ENCODE peak calls at places on chromosomes 12 and 14, in five cellular contexts. X is SK-N-SH, C is HCT116, S is tibial nerve, E is uterus. I is an unnamed sample. For H3K4me1, the result is how much of the 10 kb centered on the place peaks cover.

GRCh38 chr12:105554223-105554678 is 223.8 kb downstream of the C12orf75 start:
- DNase-seq in X (no peak), C (no peak), S (no peak), E (no peak), I (no peak)

GRCh38 chr14:65866422-65866821 is 453.9 kb downstream of the FUT8 start:
- DNase-seq in X (no peak), C (no peak), S (no peak), E (no peak), I (peak)

GRCh38 chr12:49296836-49297694 is 2.1 kb downstream of the PRPH start:
- DNase-seq in X (peak), C (peak), S (no peak), E (no peak), I (no peak)

GRCh38 chr12:126443977-126444376 is 1378.7 kb downstream of the AACS start:
- DNase-seq in X (no peak), C (no peak), S (no peak), E (no peak), I (no peak)

GRCh38 chr12:79678306-79678705 is 12.5 kb downstream of the PAWR start:
- DNase-seq in X (no peak), C (no peak), S (no peak), E (no peak), I (no peak)

GRCh38 chr12:68420225-68421008 is 88.3 kb upstream of the MDM1 start:
- DNase-seq in X (no peak), C (no peak), S (peak), E (peak), I (peak)

GRCh38 chr12:59164991-59165718 is 244.9 kb upstream of the LRIG3 start:
- DNase-seq in X (peak), C (peak), S (no peak), E (no peak), I (peak)

GRCh38 chr14:103576371-103577024 is 13.7 kb downstream of the COA8 start:
- DNase-seq in X (peak), C (peak), S (peak), E (peak), I (peak)

GRCh38 chr12:70467908-70468733 is 102.0 kb downstream of the KCNMB4 start:
- DNase-seq in X (no peak), C (peak), S (no peak), E (no peak), I (no peak)

GRCh38 chr14:43894534-43894933 is 612.5 kb downstream of the FSCB start:
- DNase-seq in X (peak), C (peak), S (no peak), E (no peak), I (peak)

GRCh38 chr14:104681689-104682074 is 7.7 kb upstream of the INF2 start:
- DNase-seq in X (peak), C (no peak), S (peak), E (peak), I (peak)

GRCh38 chr14:89214221-89214965 is 202.6 kb downstream of the FOXN3 start:
- DNase-seq in X (peak), C (no peak), S (no peak), E (no peak), I (no peak)

GRCh38 chr12:5096241-5096880 is 52.7 kb downstream of the KCNA5 start:
- DNase-seq in X (peak), C (peak), S (no peak), E (no peak), I (peak)

GRCh38 chr12:6830286-6830892 is 2.2 kb downstream of the P3H3 start:
- DNase-seq in X (no peak), C (no peak), S (no peak), E (no peak), I (no peak)

GRCh38 chr14:64563696-64564095 is 13.9 kb downstream of the PPP1R36 start:
- DNase-seq in X (no peak), C (no peak), S (no peak), E (no peak), I (no peak)

GRCh38 chr14:91114079-91115065 is 499 bp downstream of the DGLUCY start:
- DNase-seq in X (peak), C (peak), S (peak), E (peak), I (peak)

GRCh38 chr12:23949212-23950010 is at the start of gene SOX5:
- DNase-seq in X (peak), C (no peak), S (peak), E (peak), I (peak)

GRCh38 chr14:61578745-61579144 is 116.6 kb upstream of the HIF1A start:
- DNase-seq in X (no peak), C (no peak), S (no peak), E (no peak), I (peak)

GRCh38 chr14:96816281-96816680 is 19.1 kb downstream of the VRK1 start:
- DNase-seq in X (no peak), C (no peak), S (no peak), E (no peak), I (no peak)

GRCh38 chr14:68664225-68664681 is 128.6 kb downstream of the ZFP36L1 start:
- DNase-seq in X (no peak), C (no peak), S (no peak), E (peak), I (no peak)

GRCh38 chr12:108440736-108441135 is 74.3 kb upstream of the FICD start:
- DNase-seq in X (no peak), C (no peak), S (no peak), E (no peak), I (no peak)

GRCh38 chr14:95039993-95040348 is 117.4 kb downstream of the DICER1 start:
- DNase-seq in X (no peak), C (no peak), S (no peak), E (no peak), I (no peak)

DNA sequence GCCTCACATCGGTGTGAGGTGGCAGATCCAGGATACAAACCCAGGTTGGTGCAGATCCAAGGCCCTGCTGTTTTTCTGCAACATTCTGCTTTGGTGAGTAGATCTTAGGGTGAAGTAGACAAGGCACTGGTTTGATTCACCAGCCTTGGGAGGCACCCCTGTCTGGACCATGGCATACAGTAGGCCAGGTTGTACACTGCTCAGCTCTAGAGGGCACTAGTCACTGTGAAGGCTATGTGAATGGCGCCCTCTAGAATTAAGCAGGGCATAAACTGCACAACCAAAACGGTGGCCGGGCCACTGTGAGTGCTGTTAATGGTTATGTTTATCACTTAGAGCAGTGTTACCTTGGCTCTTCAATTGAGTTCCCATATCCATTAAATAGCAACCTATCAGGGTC is 280.6 kb upstream of the PWP1 start:
- DNase-seq in X (peak), C (peak), S (no peak), E (no peak), I (peak)
- TF ChIP-seq CTCF in X (peak), C (peak), S (no peak), E (no peak), I (peak)

GRCh38 chr12:25925064-25925463 is 33.4 kb upstream of the RASSF8 start:
- DNase-seq in X (no peak), C (no peak), S (no peak), E (no peak), I (no peak)

GRCh38 chr12:25924535-25925001 is 33.9 kb upstream of the RASSF8 start:
- DNase-seq in X (no peak), C (no peak), S (no peak), E (no peak), I (peak)

GRCh38 chr12:25926536-25926935 is 31.9 kb upstream of the RASSF8 start:
- DNase-seq in X (no peak), C (no peak), S (no peak), E (no peak), I (no peak)

GRCh38 chr12:25933001-25933400 is 25.5 kb upstream of the RASSF8 start:
- DNase-seq in X (no peak), C (no peak), S (no peak), E (no peak), I (no peak)

GRCh38 chr12:25929096-25929637 is 29.3 kb upstream of the RASSF8 start:
- DNase-seq in X (no peak), C (no peak), S (no peak), E (no peak), I (no peak)
- H3K4me1 ChIP-seq in X (under half), C (under half), S (under half), E (under half), I (under half)

DNA sequence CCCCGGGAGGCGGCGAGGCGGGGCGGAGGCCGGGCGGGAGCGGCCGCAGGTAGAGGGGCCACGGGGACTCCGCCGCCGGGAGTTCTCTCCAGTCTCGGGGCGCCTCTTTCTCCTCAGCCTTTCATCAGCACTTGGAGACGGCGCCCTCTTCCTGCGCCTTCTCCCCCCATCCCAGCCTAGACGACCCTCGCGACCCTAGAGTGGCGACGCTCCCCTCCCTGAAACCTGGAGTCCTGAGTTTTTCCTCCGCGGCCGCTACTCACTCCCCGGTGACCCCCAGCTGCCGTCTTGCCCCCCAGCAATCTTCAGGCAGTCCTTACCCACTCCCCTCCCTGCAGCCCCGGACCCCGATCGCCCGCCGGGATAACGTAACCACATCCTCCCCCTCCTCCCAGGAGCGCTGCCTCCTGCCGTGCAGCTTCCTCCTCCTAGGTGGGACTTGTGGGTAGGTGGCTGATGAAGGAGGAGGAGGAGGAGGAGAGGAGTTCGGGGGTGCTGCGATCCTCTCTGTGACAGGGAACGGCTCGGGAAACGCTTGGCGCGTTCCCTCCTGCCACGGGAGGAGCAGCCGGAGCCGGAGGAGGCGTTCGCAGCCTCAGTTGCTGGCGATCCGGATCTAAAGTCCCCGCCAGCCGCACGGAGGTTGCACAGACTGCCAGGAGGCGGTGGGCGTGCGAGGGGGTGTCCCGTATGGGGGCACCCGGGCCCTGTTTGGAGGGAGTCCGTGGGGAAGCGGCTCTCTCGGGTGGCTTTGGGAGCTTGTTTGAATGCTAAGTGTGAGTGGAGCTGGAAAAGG is 889 bp downstream of the PLEKHA5 start:
- DNase-seq in X (peak), C (no peak), S (peak), E (peak), I (peak)
- TF ChIP-seq CTCF in X (no peak), C (no peak), S (no peak), E (no peak), I (no peak)

DNA sequence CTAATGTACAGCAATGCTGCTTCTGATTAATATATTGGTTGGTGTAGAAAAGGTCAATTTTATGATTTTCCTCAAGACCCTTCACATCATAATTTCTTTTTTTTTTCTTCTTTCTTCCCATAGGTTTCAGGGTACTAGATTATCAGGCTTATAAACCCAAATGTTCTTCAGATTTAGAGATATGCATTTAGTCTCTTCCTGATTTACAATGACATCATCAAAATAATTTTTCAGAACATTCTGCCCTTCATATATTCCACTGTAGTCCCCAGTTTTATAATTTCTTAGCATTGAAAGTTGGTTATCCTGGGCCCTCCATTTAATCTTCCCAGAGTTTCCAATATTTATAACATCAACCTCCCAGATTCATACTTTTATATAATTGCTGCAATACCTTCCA is 226.7 kb upstream of the LRFN5 start:
- DNase-seq in X (no peak), C (no peak), S (no peak), E (no peak), I (no peak)
- H3K4me1 ChIP-seq in X (under half), C (under half), S (under half), E (under half), I (under half)

DNA sequence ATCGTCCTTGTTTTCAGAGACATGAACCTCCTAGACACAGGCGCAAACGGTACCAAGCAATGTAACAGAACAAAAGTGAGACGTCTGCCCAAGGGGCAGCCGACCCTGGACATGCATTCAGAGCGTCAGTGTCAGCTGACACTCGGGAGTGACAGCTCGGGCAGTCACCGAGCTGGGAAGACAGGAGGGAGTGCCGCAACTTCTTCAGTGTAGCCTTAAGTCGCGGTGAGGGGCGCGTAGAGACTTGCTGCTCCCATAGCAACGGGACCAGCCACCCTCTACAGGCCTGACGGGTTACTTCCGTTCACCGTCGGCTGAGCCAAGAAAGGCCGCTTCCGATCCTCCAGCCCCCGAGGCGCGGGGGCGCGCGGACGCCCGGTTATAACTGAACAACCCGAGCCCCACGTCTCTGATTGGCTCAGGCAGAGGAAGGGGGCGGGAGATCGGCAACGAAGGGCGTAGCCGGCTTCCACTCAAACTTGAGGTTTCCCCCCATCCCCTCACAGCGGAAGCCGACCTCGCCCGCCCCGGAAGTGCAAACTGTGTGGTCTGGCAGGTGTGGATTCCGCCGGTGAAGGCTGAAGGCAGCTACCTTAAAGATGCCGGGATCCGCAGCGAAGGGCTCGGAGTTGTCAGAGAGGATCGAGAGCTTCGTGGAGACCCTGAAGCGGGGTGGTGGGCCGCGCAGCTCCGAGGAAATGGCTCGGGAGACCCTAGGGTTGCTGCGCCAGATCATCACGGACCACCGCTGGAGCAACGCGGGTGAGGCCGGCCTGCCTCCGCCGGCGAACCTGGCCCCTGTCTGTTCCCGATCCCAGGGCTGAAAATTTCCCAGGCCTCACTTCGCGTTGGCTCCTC is at the start of gene EIF2B2:
- DNase-seq in X (peak), C (peak), S (peak), E (peak), I (peak)
- TF ChIP-seq CTCF in X (no peak), C (no peak), S (peak), E (no peak), I (peak)

GRCh38 chr12:46549527-46550265 is 177.1 kb upstream of the SLC38A2 start:
- DNase-seq in X (no peak), C (peak), S (no peak), E (no peak), I (no peak)

GRCh38 chr12:46550266-46550879 is 177.8 kb upstream of the SLC38A2 start:
- DNase-seq in X (no peak), C (no peak), S (no peak), E (no peak), I (no peak)

GRCh38 chr12:46547421-46548340 is 175.1 kb upstream of the SLC38A2 start:
- DNase-seq in X (no peak), C (no peak), S (no peak), E (no peak), I (no peak)

GRCh38 chr12:46546634-46547273 is 174.2 kb upstream of the SLC38A2 start:
- DNase-seq in X (no peak), C (no peak), S (no peak), E (no peak), I (no peak)
- H3K4me1 ChIP-seq in X (under half), C (half or more), S (under half), E (under half), I (under half)